ENCODE peak calls at places on chromosomes 2 and 18, in five cellular contexts. Q is mammary epithelial cell; U is fibroblast of mammary gland; L is foreskin fibroblast; I is NK-92 treated with Interleukin-12 subunit alpha and Interleukin-12 subunit beta, amount 100 ng/mL, for 24 hours. E is an unnamed sample.

GRCh38 chr18:13611616-13612110 is 114.7 kb downstream of the FAM210A start:
- DNase-seq in Q (peak; percentile 18), U (peak; percentile 14), L (peak; percentile 49), I (no peak), E (no peak)

GRCh38 chr18:67072789-67073188 is 443.7 kb downstream of the DSEL start:
- DNase-seq in Q (no peak), U (no peak), L (no peak), I (no peak), E (peak; percentile 8)

GRCh38 chr2:70443726-70444125 is 109.9 kb downstream of the TGFA start:
- DNase-seq in Q (no peak), U (no peak), L (no peak), I (no peak), E (no peak)

GRCh38 chr2:145273840-145274239 is 753.9 kb upstream of the ZEB2 start:
- DNase-seq in Q (peak; percentile 61), U (peak; percentile 20), L (no peak), I (no peak), E (peak; percentile 82)

GRCh38 chr2:180823546-180824141 is 156.8 kb upstream of the UBE2E3 start:
- DNase-seq in Q (peak; percentile 60), U (peak; percentile 72), L (peak; percentile 68), I (no peak), E (peak; percentile 58)

GRCh38 chr2:126115975-126116374 is 540.0 kb upstream of the GYPC start:
- DNase-seq in Q (no peak), U (no peak), L (no peak), I (no peak), E (no peak)

GRCh38 chr18:48222118-48222517 is 187.1 kb downstream of the ZBTB7C start:
- DNase-seq in Q (peak; percentile 95), U (peak; percentile 56), L (peak; percentile 12), I (no peak), E (peak; percentile 89)

GRCh38 chr18:48542513-48543181 is 3.8 kb downstream of the CTIF start:
- DNase-seq in Q (peak; percentile 87), U (no peak), L (no peak), I (peak; percentile 44), E (peak; percentile 42)

GRCh38 chr18:24118750-24119577 is 19.9 kb upstream of the CABYR start:
- DNase-seq in Q (peak; percentile 69), U (peak; percentile 78), L (peak; percentile 84), I (peak; percentile 41), E (peak; percentile 80)

GRCh38 chr2:105248316-105249070 is 7.0 kb downstream of the GPR45 start:
- DNase-seq in Q (no peak), U (peak; percentile 52), L (no peak), I (no peak), E (no peak)

GRCh38 chr2:165911231-165911630 is 42.3 kb downstream of the TTC21B start:
- DNase-seq in Q (no peak), U (no peak), L (peak; percentile 73), I (no peak), E (peak; percentile 9)

GRCh38 chr2:191218292-191218898 is 26.8 kb upstream of the MYO1B start:
- DNase-seq in Q (peak; percentile 46), U (peak; percentile 72), L (peak; percentile 63), I (peak; percentile 19), E (peak; percentile 84)

GRCh38 chr18:77487951-77488740 is 238.5 kb downstream of the GALR1 start:
- DNase-seq in Q (no peak), U (no peak), L (no peak), I (no peak), E (no peak)

GRCh38 chr2:10233131-10234012 is 69.3 kb upstream of the HPCAL1 start:
- DNase-seq in Q (no peak), U (no peak), L (no peak), I (no peak), E (no peak)

GRCh38 chr2:149597050-149598013 is 9.8 kb upstream of the MMADHC start:
- DNase-seq in Q (peak; percentile 82), U (peak; percentile 95), L (peak; percentile 93), I (peak; percentile 41), E (peak; percentile 85)

GRCh38 chr2:171553858-171554257 is 31.6 kb downstream of the CYBRD1 start:
- DNase-seq in Q (no peak), U (peak; percentile 35), L (no peak), I (no peak), E (no peak)

GRCh38 chr18:22347624-22348511 is 69.8 kb downstream of the CTAGE1 start:
- DNase-seq in Q (no peak), U (no peak), L (peak; percentile 24), I (no peak), E (peak; percentile 23)

GRCh38 chr18:25423267-25423666 is 71.3 kb upstream of the ZNF521 start:
- DNase-seq in Q (no peak), U (no peak), L (no peak), I (no peak), E (no peak)

GRCh38 chr2:233811732-233812131 is 33.6 kb downstream of the MROH2A start:
- DNase-seq in Q (no peak), U (no peak), L (no peak), I (no peak), E (no peak)

GRCh38 chr18:36307513-36307912 is 10.0 kb downstream of the FHOD3 start:
- DNase-seq in Q (no peak), U (peak; percentile 55), L (peak; percentile 45), I (no peak), E (no peak)

GRCh38 chr18:50286391-50287027 is 983 bp downstream of the CXXC1 start:
- DNase-seq in Q (peak; percentile 64), U (peak; percentile 65), L (peak; percentile 77), I (no peak), E (peak; percentile 51)

GRCh38 chr18:79221136-79221535 is 151.9 kb downstream of the ATP9B start:
- DNase-seq in Q (no peak), U (no peak), L (no peak), I (no peak), E (no peak)

GRCh38 chr2:110101280-110101844 is 14.3 kb downstream of the MALL start:
- DNase-seq in Q (peak; percentile 100), U (peak; percentile 100), L (peak; percentile 100), I (no peak), E (peak; percentile 99)

GRCh38 chr2:71226965-71227560 is at the start of gene PAIP2B:
- DNase-seq in Q (peak; percentile 100), U (peak; percentile 99), L (peak; percentile 98), I (peak; percentile 80), E (peak; percentile 98)

GRCh38 chr2:238998775-238999174 is 150.9 kb downstream of the TWIST2 start:
- DNase-seq in Q (no peak), U (no peak), L (no peak), I (no peak), E (no peak)

GRCh38 chr2:222743263-222743865 is 71.9 kb downstream of the MOGAT1 start:
- DNase-seq in Q (no peak), U (no peak), L (peak; percentile 47), I (no peak), E (no peak)

GRCh38 chr2:121696410-121696930 is 40.2 kb downstream of the NIFK start:
- DNase-seq in Q (no peak), U (no peak), L (no peak), I (no peak), E (no peak)

GRCh38 chr2:191222507-191222906 is 22.7 kb upstream of the MYO1B start:
- DNase-seq in Q (peak; percentile 91), U (peak; percentile 83), L (no peak), I (no peak), E (peak; percentile 83)

GRCh38 chr2:206368933-206369569 is 74.3 kb upstream of the ADAM23 start:
- DNase-seq in Q (no peak), U (no peak), L (no peak), I (no peak), E (no peak)

GRCh38 chr2:3638456-3638810 is 19.6 kb upstream of the ALLC start:
- DNase-seq in Q (no peak), U (no peak), L (no peak), I (no peak), E (no peak)

GRCh38 chr2:242085941-242086621 is 216.6 kb downstream of the RTP5 start:
- DNase-seq in Q (no peak), U (peak; percentile 35), L (peak; percentile 72), I (no peak), E (no peak)

GRCh38 chr2:95728878-95729511 is 137.2 kb downstream of the TRIM43 start:
- DNase-seq in Q (peak; percentile 75), U (peak; percentile 89), L (peak; percentile 92), I (no peak), E (peak; percentile 75)

GRCh38 chr2:98606431-98606830 is 1.9 kb downstream of the COA5 start:
- DNase-seq in Q (no peak), U (no peak), L (no peak), I (no peak), E (no peak)

GRCh38 chr2:58731488-58731869 is 490.4 kb upstream of the FANCL start:
- DNase-seq in Q (no peak), U (no peak), L (no peak), I (no peak), E (no peak)

GRCh38 chr2:28683100-28683706 is 68.4 kb upstream of the PPP1CB start:
- DNase-seq in Q (peak; percentile 68), U (peak; percentile 82), L (peak; percentile 88), I (no peak), E (peak; percentile 47)

GRCh38 chr2:218879881-218880748 is 537 bp upstream of the WNT10A start:
- DNase-seq in Q (no peak), U (no peak), L (no peak), I (no peak), E (no peak)

GRCh38 chr2:10572693-10573092 is 117.1 kb downstream of the NOL10 start:
- DNase-seq in Q (no peak), U (no peak), L (no peak), I (no peak), E (no peak)

GRCh38 chr2:96788393-96789244 is 27.4 kb upstream of the CNNM3 start:
- DNase-seq in Q (peak; percentile 11), U (peak; percentile 20), L (peak; percentile 39), I (no peak), E (no peak)

GRCh38 chr2:119282966-119283511 is 59.4 kb downstream of the STEAP3 start:
- DNase-seq in Q (peak; percentile 10), U (no peak), L (no peak), I (no peak), E (no peak)

GRCh38 chr2:113700186-113700841 is 56.1 kb downstream of the SLC35F5 start:
- DNase-seq in Q (no peak), U (no peak), L (no peak), I (no peak), E (no peak)